ENCODE peak calls at places on chromosome 17, in ten cellular contexts. Y is A549; Z is cardiac fibroblast; S is NCI-H2029 treated with DMSO at 0.1 percent for 48 hours; Q is T-helper 2 cell; X is HCEC 1CT; T is PC-3; V is activated CD4-positive, alpha-beta T cell treated with anti-CD3 and anti-CD28 coated beads for 24 hours; B is anterior cingulate cortex; L is non-pigmented ciliary epithelial cell. U is an unnamed sample.

GRCh38 chr17:40605301-40605700 is 40.0 kb upstream of the CCR7 start:
- DNase-seq in Y (no peak), Z (no peak), S (no peak), Q (peak), X (no peak), T (no peak), V (peak), B (no peak), L (no peak), U (no peak)

GRCh38 chr17:7348478-7349242 is 3.3 kb upstream of the KCTD11 start:
- DNase-seq in Y (no peak), Z (peak), S (no peak), Q (no peak), X (no peak), T (no peak), V (no peak), B (no peak), L (no peak), U (no peak)

GRCh38 chr17:54620380-54620978 is 280.2 kb upstream of the TOM1L1 start:
- DNase-seq in Y (no peak), Z (no peak), S (no peak), Q (no peak), X (no peak), T (no peak), V (no peak), B (no peak), L (no peak), U (no peak)

GRCh38 chr17:40901981-40902862 is 17.2 kb upstream of the KRT20 start:
- DNase-seq in Y (peak), Z (no peak), S (peak), Q (no peak), X (peak), T (peak), V (no peak), B (no peak), L (no peak), U (no peak)

GRCh38 chr17:28335959-28336871 is 654 bp downstream of the TNFAIP1 start:
- DNase-seq in Y (peak), Z (peak), S (peak), Q (peak), X (peak), T (peak), V (no peak), B (no peak), L (peak), U (peak)

GRCh38 chr17:12242390-12242954 is 221.8 kb downstream of the MAP2K4 start:
- DNase-seq in Y (no peak), Z (no peak), S (no peak), Q (no peak), X (no peak), T (no peak), V (no peak), B (no peak), L (no peak), U (no peak)

GRCh38 chr17:50117202-50118040 is 12.5 kb downstream of the SAMD14 start:
- DNase-seq in Y (peak), Z (peak), S (no peak), Q (peak), X (peak), T (peak), V (peak), B (no peak), L (no peak), U (no peak)

GRCh38 chr17:80774643-80775281 is 216.9 kb upstream of the CHMP6 start:
- DNase-seq in Y (no peak), Z (no peak), S (peak), Q (no peak), X (no peak), T (no peak), V (no peak), B (no peak), L (no peak), U (no peak)

GRCh38 chr17:27754549-27754948 is 45.8 kb downstream of the NOS2 start:
- DNase-seq in Y (no peak), Z (no peak), S (no peak), Q (no peak), X (no peak), T (no peak), V (no peak), B (no peak), L (no peak), U (no peak)

GRCh38 chr17:75654176-75654575 is 12.8 kb downstream of the RECQL5 start:
- DNase-seq in Y (peak), Z (peak), S (no peak), Q (no peak), X (no peak), T (peak), V (no peak), B (no peak), L (no peak), U (no peak)

GRCh38 chr17:76054112-76054476 is 18.2 kb downstream of the SRP68 start:
- DNase-seq in Y (no peak), Z (peak), S (no peak), Q (no peak), X (peak), T (peak), V (no peak), B (no peak), L (peak), U (no peak)

GRCh38 chr17:55735784-55736405 is 13.2 kb upstream of the TMEM100 start:
- DNase-seq in Y (peak), Z (peak), S (no peak), Q (peak), X (peak), T (peak), V (peak), B (no peak), L (no peak), U (no peak)

GRCh38 chr17:59266748-59267147 is 46.4 kb downstream of the GDPD1 start:
- DNase-seq in Y (no peak), Z (peak), S (no peak), Q (no peak), X (no peak), T (no peak), V (no peak), B (no peak), L (no peak), U (no peak)

GRCh38 chr17:42078396-42079042 is 19.8 kb downstream of the ZNF385C start:
- DNase-seq in Y (no peak), Z (no peak), S (no peak), Q (no peak), X (no peak), T (no peak), V (no peak), B (no peak), L (no peak), U (no peak)

GRCh38 chr17:75843577-75844529 is at the start of gene UNC13D:
- DNase-seq in Y (no peak), Z (no peak), S (no peak), Q (peak), X (no peak), T (peak), V (no peak), B (no peak), L (no peak), U (peak)

GRCh38 chr17:57852041-57852954 is 2.5 kb upstream of the MRPS23 start:
- DNase-seq in Y (no peak), Z (no peak), S (no peak), Q (no peak), X (no peak), T (no peak), V (no peak), B (no peak), L (no peak), U (no peak)

GRCh38 chr17:46192211-46192483 is 1.1 kb downstream of the KANSL1 start:
- DNase-seq in Y (no peak), Z (no peak), S (no peak), Q (peak), X (peak), T (no peak), V (no peak), B (no peak), L (no peak), U (no peak)

GRCh38 chr17:14354807-14355206 is 53.9 kb downstream of the HS3ST3B1 start:
- DNase-seq in Y (no peak), Z (no peak), S (no peak), Q (no peak), X (no peak), T (no peak), V (no peak), B (no peak), L (no peak), U (no peak)

GRCh38 chr17:1611715-1612114 is 16.9 kb downstream of the SLC43A2 start:
- DNase-seq in Y (no peak), Z (no peak), S (no peak), Q (no peak), X (no peak), T (no peak), V (no peak), B (no peak), L (no peak), U (no peak)

GRCh38 chr17:81469266-81469665 is 43.3 kb downstream of the ACTG1 start:
- DNase-seq in Y (no peak), Z (no peak), S (no peak), Q (no peak), X (no peak), T (no peak), V (no peak), B (no peak), L (no peak), U (no peak)

GRCh38 chr17:77619851-77620250 is 338.7 kb upstream of the TNRC6C start:
- DNase-seq in Y (peak), Z (peak), S (no peak), Q (no peak), X (peak), T (peak), V (no peak), B (no peak), L (peak), U (no peak)

GRCh38 chr17:56274491-56274890 is 121.2 kb downstream of the ANKFN1 start:
- DNase-seq in Y (no peak), Z (no peak), S (no peak), Q (no peak), X (no peak), T (no peak), V (no peak), B (no peak), L (no peak), U (no peak)

GRCh38 chr17:83144421-83145357 is 65.3 kb downstream of the METRNL start:
- DNase-seq in Y (no peak), Z (no peak), S (no peak), Q (no peak), X (no peak), T (no peak), V (no peak), B (no peak), L (no peak), U (no peak)

GRCh38 chr17:46097497-46097896 is 95.7 kb downstream of the KANSL1 start:
- DNase-seq in Y (no peak), Z (peak), S (no peak), Q (no peak), X (peak), T (no peak), V (no peak), B (no peak), L (no peak), U (no peak)

GRCh38 chr17:80101946-80102706 is 745 bp downstream of the GAA start:
- DNase-seq in Y (no peak), Z (peak), S (no peak), Q (no peak), X (peak), T (peak), V (no peak), B (no peak), L (no peak), U (no peak)

GRCh38 chr17:32523827-32524552 is 37.2 kb downstream of the CDK5R1 start:
- DNase-seq in Y (no peak), Z (no peak), S (no peak), Q (peak), X (no peak), T (no peak), V (no peak), B (no peak), L (no peak), U (peak)

GRCh38 chr17:65985571-65985970 is 206.4 kb downstream of the CEP112 start:
- DNase-seq in Y (no peak), Z (peak), S (no peak), Q (no peak), X (no peak), T (no peak), V (no peak), B (no peak), L (no peak), U (no peak)

GRCh38 chr17:73639322-73639721 is 4.9 kb downstream of the SDK2 start:
- DNase-seq in Y (no peak), Z (no peak), S (no peak), Q (no peak), X (no peak), T (no peak), V (no peak), B (no peak), L (no peak), U (no peak)

GRCh38 chr17:78741644-78742284 is 40.3 kb downstream of the CYTH1 start:
- DNase-seq in Y (no peak), Z (no peak), S (no peak), Q (no peak), X (no peak), T (no peak), V (no peak), B (no peak), L (no peak), U (no peak)

GRCh38 chr17:8707232-8707590 is 37.4 kb downstream of the CCDC42 start:
- DNase-seq in Y (no peak), Z (no peak), S (no peak), Q (no peak), X (no peak), T (no peak), V (no peak), B (no peak), L (no peak), U (no peak)

GRCh38 chr17:66283971-66284370 is 18.4 kb upstream of the PRKCA start:
- DNase-seq in Y (no peak), Z (no peak), S (no peak), Q (no peak), X (no peak), T (no peak), V (no peak), B (no peak), L (no peak), U (no peak)